ENCODE peak calls at places on chromosome 18, in seven cellular contexts. N is GM06990; S is stimulated activated CD8-positive, alpha-beta memory T cell treated with anti-CD3 and anti-CD28 coated beads, Interleukin-12 subunit alpha, Interleukin-12 subunit beta, amount 100 ng/mL, for 1 hour; Q is coronary artery; Z is putamen; K is heart left ventricle; F is activated CD4-positive, alpha-beta T cell treated with anti-CD3 and anti-CD28 coated beads for 4 hours. V is an unnamed sample.

GRCh38 chr18:32674491-32674890 is 98.3 kb downstream of the KLHL14 start:
- DNase-seq in S (no peak), Q (no peak), F (no peak), K (no peak), Z (no peak), N (no peak), V (no peak)

GRCh38 chr18:59324623-59324971 is 6.1 kb upstream of the CPLX4 start:
- DNase-seq in F (no peak), K (no peak), Q (no peak), S (no peak), Z (no peak), N (peak), V (no peak)

GRCh38 chr18:9437049-9437448 is 38.3 kb upstream of the RALBP1 start:
- DNase-seq in Q (no peak), N (no peak), Z (no peak), F (no peak), K (no peak), S (no peak), V (no peak)

GRCh38 chr18:79987566-79987965 is 797 bp downstream of the TXNL4A start:
- DNase-seq in N (no peak), Z (no peak), S (no peak), F (no peak), Q (no peak), K (no peak), V (no peak)

GRCh38 chr18:42412896-42413295 is 457.9 kb downstream of the PIK3C3 start:
- DNase-seq in N (no peak), F (no peak), Q (no peak), K (no peak), S (no peak), Z (no peak), V (no peak)

GRCh38 chr18:76823166-76823539 is 796 bp downstream of the ZNF236 start:
- DNase-seq in F (no peak), K (peak), Z (no peak), S (no peak), N (no peak), Q (no peak), V (no peak)

GRCh38 chr18:46148810-46149209 is 44.6 kb downstream of the HAUS1 start:
- DNase-seq in Q (no peak), F (peak), K (no peak), N (no peak), S (no peak), Z (no peak), V (peak)

GRCh38 chr18:79611040-79611681 is 68.4 kb upstream of the CTDP1 start:
- DNase-seq in N (no peak), K (peak), S (no peak), Z (no peak), Q (peak), F (no peak), V (no peak)

GRCh38 chr18:34661464-34662087 is 48.5 kb upstream of the DTNA start:
- DNase-seq in N (no peak), Z (peak), K (no peak), S (no peak), Q (no peak), F (no peak), V (peak)

GRCh38 chr18:48749768-48750167 is 201.0 kb downstream of the SMAD7 start:
- DNase-seq in Q (peak), F (no peak), Z (no peak), N (no peak), K (peak), S (no peak), V (no peak)

GRCh38 chr18:75130591-75131274 is 78.2 kb downstream of the PTGR3 start:
- DNase-seq in N (no peak), K (no peak), Q (peak), Z (no peak), S (no peak), F (no peak), V (no peak)

GRCh38 chr18:46793565-46793964 is 36.7 kb upstream of the ST8SIA5 start:
- DNase-seq in F (no peak), Z (no peak), K (no peak), Q (no peak), N (no peak), S (no peak), V (no peak)

GRCh38 chr18:64244571-64244970 is 95.7 kb upstream of the LINC00305 start:
- DNase-seq in N (no peak), K (no peak), Q (no peak), Z (no peak), S (no peak), F (no peak), V (peak)

GRCh38 chr18:60331890-60332289 is 40.7 kb downstream of the MC4R start:
- DNase-seq in K (no peak), Q (no peak), Z (no peak), N (no peak), S (no peak), F (no peak), V (no peak)